ENCODE peak calls at places on chromosomes 12 and 14, in four cellular contexts. V is Caco-2; J is NCI-H1105 treated with DMSO at 0.1 percent for 48 hours; N is activated T-cell treated with anti-CD3 and anti-CD28 coated beads, Interleukin-2, amount 50 U/mL, for 72 hours. I is an unnamed sample.

GRCh38 chr14:90828642-90829487 is 12.6 kb upstream of the TTC7B start:
- DNase-seq in V (no peak), J (no peak), N (peak), I (no peak)

GRCh38 chr14:60348211-60348610 is 99.2 kb downstream of the PPM1A start:
- DNase-seq in V (no peak), J (peak), N (no peak), I (peak)

GRCh38 chr12:50097952-50098351 is 5.9 kb upstream of the GPD1 start:
- DNase-seq in V (no peak), J (no peak), N (no peak), I (no peak)

GRCh38 chr14:103078860-103079587 is 5.0 kb upstream of the LBHD2 start:
- DNase-seq in V (no peak), J (no peak), N (no peak), I (no peak)

GRCh38 chr14:44372807-44373497 is 134.1 kb downstream of the FSCB start:
- DNase-seq in V (no peak), J (no peak), N (no peak), I (no peak)

GRCh38 chr14:101501858-101502615 is 59.3 kb upstream of the DIO3 start:
- DNase-seq in V (peak), J (no peak), N (no peak), I (no peak)

GRCh38 chr12:96228566-96229248 is 34.5 kb downstream of the ELK3 start:
- DNase-seq in V (no peak), J (no peak), N (no peak), I (no peak)

GRCh38 chr12:117874842-117875434 is 93.9 kb downstream of the KSR2 start:
- DNase-seq in V (peak), J (peak), N (peak), I (peak)

GRCh38 chr14:75401356-75401755 is 26.5 kb upstream of the JDP2 start:
- DNase-seq in V (no peak), J (no peak), N (no peak), I (no peak)

GRCh38 chr14:55477680-55478079 is 37.3 kb upstream of the TBPL2 start:
- DNase-seq in V (no peak), J (no peak), N (no peak), I (no peak)

GRCh38 chr12:115611477-115611876 is 666.0 kb downstream of the MED13L start:
- DNase-seq in V (no peak), J (peak), N (no peak), I (no peak)

I was measured in NCI-H146.